ENCODE peak calls at places on chromosomes 7 and 10, in nine cellular contexts. C is mammary epithelial cell, X is ovary, B is HepG2, O is IMR-90, I is tibial nerve, Z is neural progenitor cell, U is GM23248, W is Peyer's patch. Y is an unnamed sample.

GRCh38 chr7:55513849-55514248 is 58.5 kb downstream of the VOPP1 start:
- DNase-seq in C (no peak), X (no peak), B (no peak), O (no peak), I (no peak), Z (no peak), U (no peak), W (peak; percentile 46), Y (no peak)

GRCh38 chr10:95445223-95445836 is 115.8 kb downstream of the SORBS1 start:
- DNase-seq in C (peak; percentile 70), X (peak; percentile 70), B (no peak), O (peak; percentile 53), I (peak; percentile 63), Z (no peak), U (peak; percentile 87), W (peak; percentile 72), Y (no peak)

GRCh38 chr10:46040004-46040403 is 6.1 kb downstream of the MSMB start:
- DNase-seq in C (no peak), X (no peak), B (no peak), O (no peak), I (no peak), Z (no peak), U (no peak), W (no peak), Y (no peak)

GRCh38 chr10:118633801-118634200 is 38.4 kb upstream of the PRLHR start:
- DNase-seq in C (no peak), X (no peak), B (no peak), O (no peak), I (no peak), Z (no peak), U (no peak), W (no peak), Y (no peak)

GRCh38 chr10:108911814-108912541 is 1011.3 kb downstream of the XPNPEP1 start:
- DNase-seq in C (peak; percentile 41), X (peak; percentile 76), B (peak; percentile 3), O (peak; percentile 51), I (peak; percentile 59), Z (peak; percentile 93), U (peak; percentile 87), W (peak; percentile 62), Y (no peak)

GRCh38 chr10:101829561-101830315 is 11.5 kb upstream of the OGA start:
- DNase-seq in C (no peak), X (peak; percentile 74), B (no peak), O (no peak), I (peak; percentile 37), Z (peak; percentile 92), U (peak; percentile 46), W (peak; percentile 88), Y (peak; percentile 73)

GRCh38 chr7:101420436-101420835 is 57.8 kb downstream of the COL26A1 start:
- DNase-seq in C (no peak), X (no peak), B (no peak), O (no peak), I (no peak), Z (peak; percentile 52), U (no peak), W (no peak), Y (no peak)

GRCh38 chr10:86074294-86074693 is 292.3 kb downstream of the GRID1 start:
- DNase-seq in C (no peak), X (no peak), B (no peak), O (no peak), I (no peak), Z (no peak), U (no peak), W (no peak), Y (no peak)

GRCh38 chr10:70649526-70649925 is 22.8 kb upstream of the ADAMTS14 start:
- DNase-seq in C (peak; percentile 98), X (no peak), B (no peak), O (peak; percentile 77), I (no peak), Z (no peak), U (peak; percentile 96), W (no peak), Y (no peak)

GRCh38 chr7:18693826-18694225 is 198.3 kb downstream of the HDAC9 start:
- DNase-seq in C (no peak), X (no peak), B (no peak), O (no peak), I (no peak), Z (no peak), U (peak; percentile 6), W (no peak), Y (no peak)

GRCh38 chr7:33932221-33932620 is 26.9 kb downstream of the BMPER start:
- DNase-seq in C (no peak), X (no peak), B (no peak), O (no peak), I (no peak), Z (no peak), U (no peak), W (no peak), Y (no peak)

GRCh38 chr7:41051525-41051924 is 651.4 kb downstream of the INHBA start:
- DNase-seq in C (no peak), X (no peak), B (no peak), O (no peak), I (no peak), Z (peak; percentile 69), U (no peak), W (no peak), Y (no peak)

GRCh38 chr10:29736325-29737208 is 101.8 kb upstream of the SVIL start:
- DNase-seq in C (peak; percentile 61), X (peak; percentile 79), B (no peak), O (peak; percentile 55), I (no peak), Z (peak; percentile 84), U (peak; percentile 77), W (peak; percentile 61), Y (peak; percentile 2)

GRCh38 chr10:113187066-113187777 is 237.2 kb downstream of the TCF7L2 start:
- DNase-seq in C (peak; percentile 14), X (peak; percentile 53), B (peak; percentile 26), O (no peak), I (no peak), Z (no peak), U (no peak), W (no peak), Y (no peak)

GRCh38 chr7:64887756-64888508 is 15.1 kb upstream of the ZNF273 start:
- DNase-seq in C (no peak), X (no peak), B (peak; percentile 27), O (no peak), I (no peak), Z (peak; percentile 46), U (no peak), W (peak; percentile 70), Y (peak; percentile 39)

GRCh38 chr10:855671-856070 is 75.8 kb downstream of the LARP4B start:
- DNase-seq in C (no peak), X (no peak), B (no peak), O (no peak), I (no peak), Z (no peak), U (no peak), W (no peak), Y (no peak)

GRCh38 chr7:4204530-4205165 is 477.4 kb upstream of the FOXK1 start:
- DNase-seq in C (no peak), X (no peak), B (no peak), O (no peak), I (no peak), Z (peak; percentile 68), U (no peak), W (no peak), Y (peak; percentile 21)

GRCh38 chr10:71845410-71846406 is 5.3 kb downstream of the PSAP start:
- DNase-seq in C (no peak), X (no peak), B (no peak), O (peak; percentile 49), I (no peak), Z (no peak), U (peak; percentile 39), W (no peak), Y (no peak)
- H3K27ac ChIP-seq in C (no peak overlapping the region), X (no peak overlapping the region), B (peak overlapping the region; percentile 16), O (no peak overlapping the region), I (no peak overlapping the region), Z (no peak overlapping the region), U (no peak overlapping the region), W (no peak overlapping the region), Y (no peak overlapping the region)

DNA sequence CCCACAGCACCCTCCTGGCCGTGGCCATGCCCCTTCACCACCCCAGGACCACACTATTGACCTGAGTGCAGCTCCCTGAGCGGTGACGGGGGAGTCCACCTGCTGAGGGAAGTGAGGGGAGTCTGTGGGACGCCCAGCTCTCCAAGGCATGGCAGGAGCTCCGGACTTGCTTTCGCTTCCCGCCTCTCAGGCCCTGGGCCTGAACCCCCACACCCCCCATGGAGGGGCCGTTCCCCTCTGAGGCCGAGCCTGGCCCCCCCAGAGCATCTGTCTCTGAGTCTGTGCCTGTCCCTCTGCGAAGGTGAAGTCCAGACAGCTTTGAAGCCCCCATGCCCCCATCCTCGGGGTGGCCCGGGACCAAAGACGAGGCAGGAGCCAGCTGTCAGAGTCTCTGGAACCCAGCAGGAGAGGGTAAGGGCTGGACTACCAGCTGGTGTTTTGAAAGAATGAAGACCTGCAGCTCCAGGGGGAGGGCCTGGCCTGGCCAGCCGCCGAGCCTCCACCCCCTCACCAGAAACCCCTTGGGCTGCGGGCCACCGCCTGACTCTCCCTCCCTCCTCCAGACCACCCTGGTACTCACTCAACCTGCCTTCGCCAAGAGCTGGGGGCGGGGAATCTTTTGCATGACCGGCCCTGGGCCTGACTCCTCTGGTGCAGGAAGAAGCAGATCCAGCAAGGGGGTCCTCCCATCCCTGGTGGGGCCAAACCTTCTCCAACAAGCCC is 114.0 kb downstream of the PDGFA start:
- DNase-seq in C (no peak), X (no peak), B (no peak), O (no peak), I (no peak), Z (peak; percentile 75), U (no peak), W (no peak), Y (no peak)
- H3K4me3 ChIP-seq in C (no peak overlapping the region), X (no peak overlapping the region), B (no peak overlapping the region), O (no peak overlapping the region), I (no peak overlapping the region), Z (no peak overlapping the region), U (no peak overlapping the region), W (no peak overlapping the region), Y (no peak overlapping the region)

DNA sequence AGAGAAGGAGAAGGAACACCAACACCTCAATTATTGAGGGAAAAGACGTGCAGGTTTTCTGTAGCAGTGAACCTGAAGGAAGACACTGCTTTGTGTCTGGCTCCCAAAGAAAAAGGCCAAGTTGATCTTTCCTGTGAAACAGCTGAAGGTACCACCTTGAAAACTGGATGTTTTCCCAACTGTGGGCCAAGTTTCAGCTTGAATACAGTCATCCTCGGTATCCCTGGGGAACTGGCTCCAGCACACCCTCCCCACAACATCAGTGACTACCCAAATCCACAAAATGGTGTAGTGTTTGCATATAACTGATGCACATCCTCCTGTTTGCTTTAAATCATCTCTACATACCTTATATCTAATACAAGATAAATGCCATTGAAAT is 297.0 kb upstream of the PITRM1 start:
- DNase-seq in C (peak; percentile 60), X (no peak), B (no peak), O (no peak), I (no peak), Z (no peak), U (peak; percentile 71), W (no peak), Y (no peak)
- H3K4me1 ChIP-seq in C (peaks cover 46% of the 10 kb centered on the region), X (peaks cover 21% of the 10 kb centered on the region), B (peaks cover 12% of the 10 kb centered on the region), O (peaks cover 25% of the 10 kb centered on the region), I (peaks cover 32% of the 10 kb centered on the region), Z (peaks cover 28% of the 10 kb centered on the region), U (peaks cover 38% of the 10 kb centered on the region), W (peaks cover 20% of the 10 kb centered on the region), Y (peaks cover 19% of the 10 kb centered on the region)

GRCh38 chr7:82317257-82317721 is 126.3 kb downstream of the CACNA2D1 start:
- DNase-seq in C (no peak), X (no peak), B (no peak), O (no peak), I (no peak), Z (no peak), U (no peak), W (no peak), Y (no peak)
- H3K27ac ChIP-seq in C (no peak overlapping the region), X (no peak overlapping the region), B (no peak overlapping the region), O (no peak overlapping the region), I (no peak overlapping the region), Z (no peak overlapping the region), U (no peak overlapping the region), W (no peak overlapping the region), Y (no peak overlapping the region)